ENCODE peak calls at places on chromosomes 12 and 14, in four cellular contexts. C is uterus, G is K562, B is ovary. F is an unnamed sample.

GRCh38 chr14:104678346-104678745 is 11.1 kb upstream of the INF2 start:
- DNase-seq in C (peak; percentile 59), G (peak; percentile 62), B (no peak), F (no peak)

GRCh38 chr12:6745751-6746525 is 7.0 kb downstream of the MLF2 start:
- DNase-seq in C (no peak), G (no peak), B (no peak), F (no peak)

GRCh38 chr12:26855337-26856089 is 22.5 kb upstream of the ITPR2 start:
- DNase-seq in C (no peak), G (no peak), B (no peak), F (no peak)

GRCh38 chr12:14394317-14395058 is 29.0 kb downstream of the ATF7IP start:
- DNase-seq in C (no peak), G (peak; percentile 46), B (no peak), F (no peak)

GRCh38 chr12:17456486-17456885 is 633.5 kb downstream of the RERGL start:
- DNase-seq in C (no peak), G (no peak), B (no peak), F (no peak)

GRCh38 chr14:96631030-96631429 is 128.8 kb downstream of the PAPOLA start:
- DNase-seq in C (peak; percentile 1), G (no peak), B (no peak), F (peak; percentile 57)

GRCh38 chr12:10982244-10982643 is 4.5 kb downstream of the TAS2R50 start:
- DNase-seq in C (no peak), G (no peak), B (no peak), F (no peak)

GRCh38 chr14:51869426-51870113 is 9.2 kb downstream of the GNG2 start:
- DNase-seq in C (no peak), G (no peak), B (no peak), F (no peak)

GRCh38 chr12:100163416-100164152 is 20.9 kb upstream of the BLTP3B start:
- DNase-seq in C (peak; percentile 38), G (peak; percentile 54), B (peak; percentile 48), F (peak; percentile 92)

GRCh38 chr12:25524381-25524780 is 28.7 kb downstream of the LMNTD1 start:
- DNase-seq in C (no peak), G (no peak), B (no peak), F (no peak)

GRCh38 chr14:75310295-75311059 is 31.8 kb downstream of the FOS start:
- DNase-seq in C (peak; percentile 91), G (no peak), B (peak; percentile 94), F (peak; percentile 64)

GRCh38 chr12:32322354-32322753 is 77.0 kb upstream of the FGD4 start:
- DNase-seq in C (no peak), G (no peak), B (no peak), F (no peak)

GRCh38 chr14:67129768-67130167 is 59.5 kb upstream of the GARIN2 start:
- DNase-seq in C (no peak), G (no peak), B (no peak), F (no peak)

GRCh38 chr14:104203071-104203425 is 64.7 kb downstream of the KIF26A start:
- DNase-seq in C (no peak), G (no peak), B (no peak), F (no peak)

GRCh38 chr12:66149702-66150398 is 19.3 kb upstream of the LLPH start:
- DNase-seq in C (no peak), G (no peak), B (no peak), F (no peak)

GRCh38 chr12:60194682-60195081 is 598.9 kb downstream of the SLC16A7 start:
- DNase-seq in C (no peak), G (no peak), B (no peak), F (no peak)
- TF ChIP-seq CTCF in C (no peak), G (no peak), B (no peak), F (no peak)

GRCh38 chr12:53049582-53050318 is at the start of gene TNS2:
- DNase-seq in C (peak; percentile 81), G (peak; percentile 48), B (peak; percentile 78), F (peak; percentile 97)
- TF ChIP-seq POLR2A in C (peak; percentile 60), G (no peak), B (peak; percentile 34), F (no peak)

GRCh38 chr14:103121161-103121845 is 2.0 kb upstream of the TNFAIP2 start:
- DNase-seq in C (no peak), G (no peak), B (peak; percentile 47), F (peak; percentile 94)
- H3K4me3 ChIP-seq in C (no peak overlapping the region), G (no peak overlapping the region), B (no peak overlapping the region), F (no peak overlapping the region)

DNA sequence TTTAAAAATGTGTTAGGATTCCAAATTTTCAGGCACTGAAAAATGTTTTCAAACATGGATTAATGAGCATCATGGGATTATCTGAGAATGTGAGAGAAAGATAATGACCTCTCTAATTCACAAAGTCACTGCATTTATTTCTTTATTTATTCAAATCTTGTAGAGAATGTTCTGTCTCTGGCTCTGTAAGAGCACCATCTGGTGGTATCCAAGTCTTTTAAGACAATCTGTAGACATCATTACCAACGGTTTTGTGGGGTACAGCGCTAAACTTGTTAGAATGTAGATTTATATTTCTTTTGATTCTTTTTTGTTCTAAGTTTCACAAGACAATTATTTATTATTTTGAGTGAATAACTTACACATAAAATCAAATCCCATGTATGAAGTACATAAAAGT is 956.0 kb upstream of the NOVA1 start:
- DNase-seq in C (no peak), G (no peak), B (no peak), F (no peak)
- TF ChIP-seq CTCF in C (no peak), G (no peak), B (no peak), F (no peak)

DNA sequence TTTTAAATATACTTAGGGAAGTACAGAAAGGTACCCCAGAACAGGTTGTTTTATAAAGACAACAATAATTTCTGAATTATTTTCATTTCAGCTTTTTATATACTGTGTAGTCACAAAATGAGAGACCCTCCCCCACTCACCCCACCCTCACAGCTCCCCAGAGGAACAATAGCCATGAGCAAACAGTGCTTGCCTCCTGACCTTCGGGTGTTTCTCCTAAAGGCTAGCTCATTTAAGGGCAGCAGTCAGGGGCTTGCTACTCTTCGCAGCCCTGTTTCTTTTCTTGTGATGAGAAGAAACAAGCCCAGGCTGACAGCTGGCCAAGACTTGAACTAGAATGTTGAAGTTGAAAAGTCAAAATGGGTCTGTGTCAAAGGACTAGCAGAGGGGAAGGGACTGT is 133.9 kb upstream of the ARHGAP5 start:
- DNase-seq in C (no peak), G (no peak), B (no peak), F (no peak)
- TF ChIP-seq POLR2A in C (no peak), G (no peak), B (no peak), F (no peak)

F was measured in lower leg skin.